ENCODE peak calls at places on chromosomes 5 and 9, in five cellular contexts. P is activated B cell treated with CpG ODN at 0.5 μM for 24 hours, J is AG04450, I is WTC11, O is cardiac muscle cell. A is an unnamed sample.

GRCh38 chr5:66666778-66667177 is 70.6 kb downstream of the MAST4 start:
- DNase-seq in J (no peak), I (no peak), P (no peak), O (peak), A (no peak)

GRCh38 chr5:1047332-1047965 is 38.8 kb downstream of the NKD2 start:
- DNase-seq in O (no peak), P (no peak), J (no peak), I (no peak), A (no peak)

GRCh38 chr9:82418334-82418733 is 429.8 kb downstream of the SPATA31D1 start:
- DNase-seq in J (no peak), O (no peak), I (no peak), P (no peak), A (no peak)

GRCh38 chr9:33517373-33517772 is 6.7 kb upstream of the ANKRD18B start:
- DNase-seq in O (peak), I (no peak), P (no peak), J (no peak), A (no peak)

GRCh38 chr9:108813951-108814601 is 41.7 kb downstream of the ACTL7B start:
- DNase-seq in J (no peak), P (no peak), O (no peak), I (no peak), A (no peak)

GRCh38 chr9:121924700-121925099 is 168.4 kb downstream of the TTLL11 start:
- DNase-seq in I (no peak), O (no peak), P (no peak), J (no peak), A (no peak)

GRCh38 chr5:134171972-134172371 is 4.8 kb downstream of the SKP1 start:
- DNase-seq in J (no peak), I (no peak), P (no peak), O (no peak), A (no peak)

GRCh38 chr5:60287174-60287771 is 393.7 kb upstream of the PDE4D start:
- DNase-seq in P (no peak), O (peak), I (peak), J (no peak), A (no peak)

GRCh38 chr5:86463339-86463738 is 154.4 kb upstream of the COX7C start:
- DNase-seq in O (no peak), P (no peak), J (no peak), I (peak), A (no peak)

GRCh38 chr5:163770625-163771024 is 265.2 kb downstream of the MAT2B start:
- DNase-seq in J (no peak), P (no peak), O (peak), I (no peak), A (no peak)

GRCh38 chr9:112654282-112654681 is 63.6 kb downstream of the INIP start:
- DNase-seq in J (no peak), I (no peak), P (no peak), O (no peak), A (no peak)

GRCh38 chr5:127101533-127101932 is 28.2 kb upstream of the C5orf63 start:
- DNase-seq in O (peak), P (no peak), J (no peak), I (no peak), A (no peak)

GRCh38 chr9:132014218-132014800 is 65.4 kb downstream of the MED27 start:
- DNase-seq in I (no peak), O (no peak), P (no peak), J (no peak), A (no peak)

GRCh38 chr9:86766912-86767311 is 180.4 kb downstream of the GAS1 start:
- DNase-seq in P (no peak), J (peak), O (no peak), I (no peak), A (no peak)

GRCh38 chr5:132466453-132467291 is 23.9 kb downstream of the IRF1 start:
- DNase-seq in J (no peak), P (peak), O (no peak), I (no peak), A (no peak)

GRCh38 chr9:84266087-84266561 is 74.4 kb downstream of the SLC28A3 start:
- DNase-seq in J (no peak), P (no peak), I (peak), O (no peak), A (no peak)

GRCh38 chr5:71932131-71932635 is 175.1 kb upstream of the MAP1B start:
- DNase-seq in P (no peak), O (no peak), J (no peak), I (no peak), A (no peak)

GRCh38 chr5:24385070-24385469 is 259.7 kb downstream of the CDH10 start:
- DNase-seq in J (no peak), P (no peak), O (no peak), I (no peak), A (no peak)

GRCh38 chr9:7094052-7094451 is 336.3 kb downstream of the KDM4C start:
- DNase-seq in O (peak), I (peak), P (no peak), J (no peak), A (no peak)

GRCh38 chr5:127561254-127561653 is 43.8 kb downstream of the PRRC1 start:
- DNase-seq in J (peak), I (no peak), P (no peak), O (no peak), A (no peak)

GRCh38 chr5:93578813-93579560 is 2.0 kb downstream of the NR2F1-AS1 start:
- DNase-seq in P (no peak), I (no peak), O (no peak), J (no peak), A (no peak)

GRCh38 chr9:111529787-111530186 is 4.8 kb downstream of the ZNF483 start:
- DNase-seq in P (no peak), O (no peak), J (no peak), I (peak), A (no peak)

GRCh38 chr9:80775515-80775914 is 913.8 kb downstream of the TLE1 start:
- DNase-seq in P (no peak), O (no peak), I (no peak), J (no peak), A (no peak)

GRCh38 chr5:14497276-14497675 is 84.3 kb upstream of the OTULINL start:
- DNase-seq in O (no peak), J (no peak), I (no peak), P (no peak), A (no peak)

GRCh38 chr5:154118832-154119442 is 71.6 kb upstream of the GALNT10 start:
- DNase-seq in P (no peak), O (no peak), I (no peak), J (no peak), A (no peak)

GRCh38 chr5:76790632-76791290 is 28.1 kb upstream of the F2RL1 start:
- DNase-seq in P (no peak), O (no peak), I (no peak), J (peak), A (no peak)

GRCh38 chr5:17113174-17113941 is 104.1 kb upstream of the BASP1 start:
- DNase-seq in P (no peak), O (no peak), I (no peak), J (peak), A (no peak)

GRCh38 chr9:7169717-7170348 is 412.1 kb downstream of the KDM4C start:
- DNase-seq in O (peak), P (no peak), I (no peak), J (no peak), A (no peak)

GRCh38 chr5:141241496-141241895 is 3.7 kb upstream of the PCDHB15 start:
- DNase-seq in P (no peak), I (no peak), J (no peak), O (no peak), A (no peak)

GRCh38 chr5:141250576-141250975 is 5.4 kb downstream of the PCDHB15 start:
- DNase-seq in I (no peak), J (no peak), O (no peak), P (no peak), A (no peak)

DNA sequence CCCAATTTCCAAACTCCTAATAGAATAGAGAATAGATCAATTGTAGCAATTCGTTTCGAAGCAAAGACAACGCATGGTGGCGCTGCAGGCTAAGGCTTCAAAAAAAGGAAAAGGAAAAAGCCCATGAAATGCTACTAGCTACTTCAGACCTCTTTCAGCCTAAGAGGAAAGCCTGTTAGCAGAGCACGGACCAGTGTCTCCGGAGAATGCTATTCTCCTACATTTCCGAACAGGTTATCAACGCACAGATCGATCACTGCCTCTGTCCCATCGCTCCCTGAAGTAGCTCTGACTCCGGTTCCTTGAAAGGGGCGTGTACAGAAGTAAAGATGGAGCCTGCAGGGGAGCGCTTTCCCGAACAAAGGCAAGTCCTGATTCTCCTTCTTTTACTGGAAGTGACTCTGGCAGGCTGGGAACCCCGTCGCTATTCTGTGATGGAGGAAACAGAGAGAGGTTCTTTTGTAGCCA is at the start of gene PCDHB15:
- DNase-seq in P (no peak), O (peak), J (no peak), I (peak), A (no peak)
- TF ChIP-seq CTCF in P (no peak), O (no peak), J (peak), I (peak), A (peak)

DNA sequence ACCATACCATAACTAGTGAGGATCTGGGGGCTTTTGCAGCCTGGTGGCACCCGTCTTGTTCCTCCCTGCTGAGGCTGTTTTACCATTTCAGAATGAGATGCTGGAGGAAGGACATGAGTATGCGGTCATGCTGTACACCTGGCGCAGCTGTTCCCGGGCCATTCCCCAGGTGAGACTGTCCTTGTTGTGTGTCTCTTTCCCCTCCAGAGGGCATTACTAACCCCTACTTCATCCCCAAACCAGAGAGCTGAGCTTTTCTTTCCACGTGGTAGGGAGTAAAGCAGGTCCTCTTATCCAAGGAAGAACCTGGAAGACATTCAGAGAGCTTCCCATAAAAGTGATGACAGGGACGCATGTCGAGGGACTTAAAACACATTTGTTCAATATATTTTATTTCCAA is 28.8 kb downstream of the CYFIP2 start:
- DNase-seq in J (no peak), I (no peak), O (no peak), P (no peak), A (no peak)
- TF ChIP-seq CTCF in J (no peak), I (no peak), O (no peak), P (no peak), A (no peak)

DNA sequence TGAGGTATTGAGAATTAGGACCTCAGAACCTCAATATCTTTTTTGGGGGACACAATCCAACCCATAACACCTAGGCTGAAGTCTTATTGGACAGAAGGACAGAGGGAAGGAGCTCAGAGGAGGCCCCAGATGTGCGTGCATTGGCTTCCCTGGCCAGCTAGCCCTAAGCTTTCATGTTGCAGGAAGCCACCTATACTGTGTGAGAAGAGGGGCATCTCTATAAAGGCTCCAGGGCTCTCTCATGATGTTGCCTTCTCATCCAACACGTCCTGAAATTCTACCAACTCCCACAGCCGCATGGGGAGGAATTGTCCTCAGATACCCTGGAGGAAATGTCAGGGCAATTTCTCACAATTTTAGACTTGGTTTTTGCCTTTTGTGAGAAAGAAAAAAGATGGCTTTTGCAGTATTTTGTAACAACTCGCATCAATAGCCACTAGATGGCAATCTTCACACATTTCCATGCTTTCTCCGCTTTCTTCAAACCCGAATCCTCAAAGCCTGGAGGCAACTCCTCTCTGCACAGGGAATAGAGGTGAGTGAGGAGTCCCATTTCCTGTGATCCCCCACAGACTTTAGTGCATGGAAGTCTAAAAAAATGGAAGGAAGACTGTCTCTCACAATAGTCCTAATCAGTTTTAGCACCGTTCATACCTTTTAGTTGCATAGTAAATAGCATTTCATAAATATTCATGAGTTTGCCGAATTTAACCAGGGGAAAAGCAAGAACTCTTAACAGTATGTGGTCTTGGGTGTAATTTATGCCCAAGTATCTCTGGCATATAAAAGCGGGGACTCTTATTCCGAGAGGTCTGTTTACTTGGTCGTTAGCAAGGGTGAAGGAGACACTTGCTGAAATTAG is 7.4 kb upstream of the PPP3R2 start:
- DNase-seq in P (no peak), I (peak), J (peak), O (peak), A (no peak)
- TF ChIP-seq CTCF in P (no peak), I (peak), J (peak), O (peak), A (peak)

DNA sequence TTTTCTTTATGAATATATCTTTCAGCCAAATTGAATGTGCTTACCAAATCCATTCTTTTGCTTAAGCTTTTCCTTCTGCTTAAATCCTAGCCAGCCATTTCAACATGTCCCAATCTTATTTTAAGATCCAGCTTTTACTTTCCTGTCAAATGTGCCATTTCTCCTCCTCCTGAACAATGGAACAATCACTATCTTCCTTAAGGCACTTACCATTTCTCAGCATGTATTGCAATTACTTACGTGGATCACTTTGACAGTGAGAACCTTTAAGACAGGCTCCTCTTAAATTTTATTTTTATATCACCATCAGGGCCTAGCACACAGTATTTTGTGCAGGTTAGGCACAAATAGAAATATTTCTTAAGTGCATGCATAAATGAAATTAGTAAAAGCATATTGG is 4.4 kb upstream of the CDO1 start:
- DNase-seq in P (no peak), O (no peak), I (no peak), J (no peak), A (no peak)
- TF ChIP-seq CTCF in P (no peak), O (no peak), I (no peak), J (no peak), A (no peak)

GRCh38 chr5:120808135-120808534 is 344.0 kb downstream of the PRR16 start:
- DNase-seq in I (no peak), P (no peak), J (no peak), O (no peak), A (no peak)
- TF ChIP-seq CTCF in I (no peak), P (no peak), J (no peak), O (no peak), A (no peak)

GRCh38 chr9:116574027-116574679 is 113.0 kb upstream of the TRIM32 start:
- DNase-seq in O (peak), P (no peak), J (no peak), I (no peak), A (no peak)

GRCh38 chr9:116566677-116567488 is 120.2 kb upstream of the TRIM32 start:
- DNase-seq in I (no peak), P (no peak), O (peak), J (peak), A (no peak)

GRCh38 chr9:116569111-116569510 is 118.0 kb upstream of the TRIM32 start:
- DNase-seq in P (no peak), I (no peak), O (no peak), J (no peak), A (no peak)

GRCh38 chr9:116576386-116576785 is 110.7 kb upstream of the TRIM32 start:
- DNase-seq in P (no peak), J (no peak), I (no peak), O (no peak), A (no peak)

DNA sequence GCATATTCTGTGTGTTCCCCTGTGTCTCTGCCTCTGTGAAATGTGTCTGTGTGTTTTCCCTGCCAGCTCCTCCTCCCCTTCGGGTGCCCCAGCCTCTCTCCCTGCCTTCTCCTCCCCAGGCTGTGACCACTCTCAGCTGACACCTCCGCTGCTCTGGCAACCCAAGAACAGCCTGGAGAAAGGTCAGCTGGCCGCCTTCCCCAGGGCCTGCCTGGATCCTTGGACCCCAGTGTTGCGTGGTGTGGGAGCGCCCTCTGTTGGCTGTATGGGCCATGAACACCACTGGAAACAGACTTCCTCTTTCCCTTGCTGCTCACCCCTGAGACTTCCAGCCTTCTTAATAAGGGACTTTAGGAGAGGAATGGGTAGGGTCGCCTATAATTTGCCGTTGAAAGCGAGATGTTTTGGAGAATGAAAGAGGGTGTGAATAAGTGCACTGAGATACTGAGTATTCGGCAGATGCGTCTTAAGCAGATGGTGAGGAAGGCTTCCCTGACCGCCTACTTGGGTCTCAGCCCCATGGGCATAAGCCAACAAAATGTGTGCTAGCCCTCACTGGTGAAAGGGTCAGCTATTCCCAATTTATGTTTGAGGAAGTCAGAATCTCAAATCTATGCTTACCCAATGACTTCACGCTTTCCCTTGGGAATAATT is 114.9 kb upstream of the TRIM32 start:
- DNase-seq in I (peak), P (no peak), O (peak), J (peak), A (peak)
- TF ChIP-seq CTCF in I (peak), P (no peak), O (peak), J (peak), A (peak)

GRCh38 chr9:134436926-134437325 is 110.7 kb downstream of the RXRA start:
- DNase-seq in O (no peak), I (no peak), P (no peak), J (no peak), A (no peak)
- TF ChIP-seq CTCF in O (no peak), I (no peak), P (no peak), J (no peak), A (no peak)

GRCh38 chr9:74642376-74642775 is 145.2 kb downstream of the RORB start:
- DNase-seq in I (no peak), O (no peak), P (no peak), J (no peak), A (no peak)
- TF ChIP-seq CTCF in I (no peak), O (no peak), P (no peak), J (no peak), A (no peak)

GRCh38 chr9:126378761-126379160 is 52.1 kb downstream of the MVB12B start:
- DNase-seq in P (no peak), J (no peak), O (no peak), I (no peak), A (no peak)
- TF ChIP-seq CTCF in P (no peak), J (no peak), O (no peak), I (no peak), A (no peak)

DNA sequence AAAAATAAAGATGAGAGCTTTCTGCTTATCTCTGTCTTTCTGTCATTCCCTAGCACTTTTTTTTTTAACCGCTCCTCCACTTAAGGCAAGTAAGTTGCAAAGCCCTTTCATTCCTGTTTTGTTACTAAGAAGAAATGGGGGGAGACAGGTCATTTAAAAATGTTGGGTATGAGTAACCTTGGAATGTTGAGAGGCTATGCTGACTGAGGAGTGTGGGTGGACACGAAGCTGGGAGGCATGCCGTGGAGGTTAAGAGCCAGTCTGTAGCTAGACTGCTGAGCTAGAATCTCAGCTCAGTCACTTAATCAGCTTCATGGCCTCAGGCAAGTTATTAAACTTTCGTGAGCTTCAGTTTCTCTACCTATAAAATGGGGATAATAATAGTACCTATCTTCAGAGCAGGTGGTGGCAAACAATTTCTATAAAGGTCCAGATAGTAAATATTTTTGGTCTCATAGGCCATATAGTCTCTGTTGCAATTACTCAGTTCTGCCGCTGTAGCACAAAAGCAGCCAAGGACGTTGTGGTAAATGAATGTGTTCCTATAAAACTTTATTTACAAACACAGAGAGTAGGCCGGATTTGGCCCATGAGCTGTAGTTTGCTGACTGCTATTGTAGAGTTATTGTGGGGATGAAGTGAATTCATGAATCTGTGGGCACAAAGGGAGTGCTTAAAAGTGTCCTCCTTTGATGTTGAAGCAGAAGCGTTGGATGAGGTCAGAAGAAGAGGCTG is 220.0 kb downstream of the GABBR2 start:
- DNase-seq in I (no peak), O (peak), P (no peak), J (peak), A (no peak)
- TF ChIP-seq CTCF in I (no peak), O (peak), P (no peak), J (peak), A (no peak)